ENCODE peak calls at places on chromosome 5, in four cellular contexts. B, T, Z and F are unnamed samples.

GRCh38 chr5:181217805-181218065 is 5.3 kb upstream of the TRIM41 start:
- DNase-seq in Z (no peak), B (no peak), T (no peak), F (peak; percentile 56)

GRCh38 chr5:133996683-133997252 is 8.0 kb downstream of the VDAC1 start:
- DNase-seq in B (peak; percentile 26), T (peak; percentile 15), Z (no peak), F (no peak)

GRCh38 chr5:160181965-160182622 is 47.2 kb upstream of the FABP6 start:
- DNase-seq in B (peak; percentile 28), Z (no peak), T (no peak), F (no peak)

GRCh38 chr5:180868960-180869359 is 7.9 kb upstream of the ZFP62 start:
- DNase-seq in Z (peak; percentile 70), T (peak; percentile 77), B (peak; percentile 98), F (peak; percentile 33)

GRCh38 chr5:155919125-155919524 is 407.8 kb upstream of the SGCD start:
- DNase-seq in B (no peak), Z (no peak), T (no peak), F (no peak)

GRCh38 chr5:53430618-53431252 is 49.7 kb upstream of the FST start:
- DNase-seq in Z (peak; percentile 24), B (peak; percentile 68), T (peak; percentile 82), F (no peak)

GRCh38 chr5:83751201-83751600 is 30.5 kb upstream of the HAPLN1 start:
- DNase-seq in Z (no peak), T (no peak), B (no peak), F (no peak)

GRCh38 chr5:135596364-135596763 is 17.6 kb upstream of the CXCL14 start:
- DNase-seq in B (no peak), T (no peak), Z (no peak), F (no peak)

GRCh38 chr5:159764283-159764927 is 151.9 kb upstream of the ADRA1B start:
- DNase-seq in B (peak; percentile 28), Z (no peak), T (peak; percentile 97), F (no peak)

GRCh38 chr5:149130121-149130931 is 11.0 kb upstream of the ABLIM3 start:
- DNase-seq in Z (no peak), B (peak; percentile 85), T (no peak), F (no peak)

GRCh38 chr5:136064510-136064909 is 35.7 kb downstream of the TGFBI start:
- DNase-seq in B (peak; percentile 15), T (peak; percentile 35), Z (no peak), F (no peak)

GRCh38 chr5:6760003-6760402 is 46.8 kb downstream of the TENT4A start:
- DNase-seq in T (no peak), Z (no peak), B (no peak), F (no peak)

GRCh38 chr5:55868846-55869245 is 17.7 kb downstream of the IL31RA start:
- DNase-seq in Z (peak; percentile 27), B (peak; percentile 90), T (peak; percentile 97), F (no peak)

GRCh38 chr5:143002459-143003327 is 232.5 kb downstream of the ARHGAP26 start:
- DNase-seq in T (peak; percentile 98), B (peak; percentile 47), Z (peak; percentile 68), F (peak; percentile 53)

GRCh38 chr5:36414869-36415282 is 113.2 kb upstream of the RANBP3L start:
- DNase-seq in Z (peak; percentile 75), T (peak; percentile 75), B (peak; percentile 88), F (no peak)

GRCh38 chr5:181195249-181195761 is 9.7 kb downstream of the TRIM7 start:
- DNase-seq in T (no peak), B (no peak), Z (no peak), F (no peak)

GRCh38 chr5:11894992-11895391 is 9.3 kb downstream of the CTNND2 start:
- DNase-seq in B (no peak), T (no peak), Z (no peak), F (no peak)

GRCh38 chr5:3348576-3349535 is 246.8 kb upstream of the IRX1 start:
- DNase-seq in B (no peak), Z (no peak), T (no peak), F (no peak)

GRCh38 chr5:18563853-18564252 is 929.6 kb downstream of the TAF11L14 start:
- DNase-seq in B (peak; percentile 4), Z (no peak), T (no peak), F (no peak)

GRCh38 chr5:68267044-68267443 is 51.5 kb downstream of the PIK3R1 start:
- DNase-seq in B (no peak), Z (no peak), T (no peak), F (no peak)

GRCh38 chr5:139561655-139562451 is 714 bp downstream of the UBE2D2 start:
- DNase-seq in T (peak; percentile 52), B (peak; percentile 24), Z (peak; percentile 49), F (peak; percentile 23)

GRCh38 chr5:140298183-140298601 is 4.7 kb downstream of the PFDN1 start:
- DNase-seq in T (peak; percentile 32), Z (peak; percentile 43), B (peak; percentile 59), F (no peak)

GRCh38 chr5:88094403-88094802 is 174.2 kb downstream of the TMEM161B start:
- DNase-seq in Z (no peak), B (no peak), T (no peak), F (no peak)

GRCh38 chr5:143063175-143063970 is 293.2 kb downstream of the ARHGAP26 start:
- DNase-seq in B (peak; percentile 17), Z (peak; percentile 35), T (peak; percentile 76), F (no peak)

GRCh38 chr5:137587952-137588351 is 88.8 kb upstream of the SPOCK1 start:
- DNase-seq in B (no peak), Z (no peak), T (no peak), F (no peak)

GRCh38 chr5:169435506-169436230 is 134.7 kb upstream of the SLIT3 start:
- DNase-seq in T (no peak), Z (no peak), B (no peak), F (no peak)

GRCh38 chr5:107090471-107090870 is 580.3 kb downstream of the EFNA5 start:
- DNase-seq in Z (no peak), T (no peak), B (no peak), F (no peak)

GRCh38 chr5:136182618-136183017 is 10.3 kb downstream of the SMIM32 start:
- DNase-seq in B (no peak), T (peak; percentile 19), Z (no peak), F (no peak)

GRCh38 chr5:40406426-40407211 is 273.1 kb upstream of the PTGER4 start:
- DNase-seq in Z (no peak), T (no peak), B (no peak), F (peak; percentile 21)
- H3K4me1 ChIP-seq in Z (peaks cover 13% of the 10 kb centered on the region), T (no peaks in the 10 kb centered on the region), B (peaks cover 44% of the 10 kb centered on the region), F (peaks cover 64% of the 10 kb centered on the region)

GRCh38 chr5:125408582-125409069 is 662.2 kb upstream of the ZNF608 start:
- DNase-seq in T (peak; percentile 79), Z (peak; percentile 83), B (peak; percentile 88), F (no peak)

GRCh38 chr5:125410501-125411162 is 664.2 kb upstream of the ZNF608 start:
- DNase-seq in T (peak; percentile 59), B (peak; percentile 46), Z (peak; percentile 73), F (no peak)

GRCh38 chr5:125411163-125412050 is 665.0 kb upstream of the ZNF608 start:
- DNase-seq in T (peak; percentile 75), B (no peak), Z (peak; percentile 76), F (no peak)

GRCh38 chr5:125409101-125409495 is 662.7 kb upstream of the ZNF608 start:
- DNase-seq in B (no peak), T (peak; percentile 38), Z (peak; percentile 39), F (no peak)

GRCh38 chr5:125409496-125410351 is 663.3 kb upstream of the ZNF608 start:
- DNase-seq in Z (peak; percentile 32), T (no peak), B (peak; percentile 62), F (no peak)
- H3K27ac ChIP-seq in Z (peak overlapping the region; percentile 45), T (peak overlapping the region; percentile 97), B (peak overlapping the region; percentile 96), F (no peak overlapping the region)

GRCh38 chr5:174073088-174073487 is 27.6 kb downstream of the NSG2 start:
- DNase-seq in Z (no peak), T (no peak), B (no peak), F (no peak)

GRCh38 chr5:174065528-174066189 is 20.2 kb downstream of the NSG2 start:
- DNase-seq in T (no peak), B (no peak), Z (no peak), F (no peak)

GRCh38 chr5:174074369-174074768 is 28.9 kb downstream of the NSG2 start:
- DNase-seq in T (no peak), Z (no peak), B (no peak), F (no peak)

GRCh38 chr5:174067499-174067898 is 22.0 kb downstream of the NSG2 start:
- DNase-seq in Z (no peak), B (no peak), T (no peak), F (no peak)

DNA sequence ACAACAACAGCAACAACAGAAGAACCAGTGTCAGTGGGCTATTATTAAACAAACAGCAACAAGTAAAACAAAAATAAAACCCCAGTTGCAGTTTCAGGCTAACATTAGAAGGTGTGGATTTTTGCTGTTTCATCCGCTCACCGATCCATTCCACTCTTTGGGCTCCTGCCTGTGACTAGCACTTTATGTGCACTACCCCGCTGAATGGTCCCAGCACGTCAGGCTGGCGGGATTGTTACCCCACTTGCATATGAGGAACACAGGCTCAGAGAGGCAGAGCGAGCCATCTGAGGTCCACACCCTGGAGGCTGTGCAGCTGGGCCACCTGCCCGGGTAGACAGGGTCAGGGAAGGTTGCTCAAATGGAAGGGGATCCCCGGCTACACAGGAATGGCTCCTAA is 26.0 kb downstream of the NSG2 start:
- DNase-seq in B (no peak), Z (no peak), T (no peak), F (no peak)
- H3K4me1 ChIP-seq in B (no peaks in the 10 kb centered on the region), Z (no peaks in the 10 kb centered on the region), T (no peaks in the 10 kb centered on the region), F (no peaks in the 10 kb centered on the region)

DNA sequence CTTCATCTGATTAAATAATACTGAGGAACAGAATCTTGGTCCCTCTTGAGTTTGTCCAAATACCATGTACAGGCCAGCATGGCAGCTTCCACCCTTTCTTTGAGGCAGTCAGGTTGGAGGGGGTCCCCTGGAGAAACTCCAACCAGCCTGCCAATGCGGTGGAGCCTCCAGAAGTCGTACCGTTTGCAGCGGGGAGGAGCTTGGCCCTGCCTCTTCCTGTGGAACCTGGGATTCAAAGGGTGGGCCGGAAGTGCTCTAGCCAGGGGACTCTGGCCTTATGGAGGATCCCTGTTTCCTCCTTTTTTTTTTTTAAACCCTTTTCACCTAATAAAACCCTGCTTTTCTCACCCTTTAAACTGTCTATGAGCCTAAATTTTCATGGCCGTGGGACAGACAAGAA is 216.3 kb upstream of the ZNF608 start:
- DNase-seq in Z (no peak), T (no peak), B (no peak), F (no peak)
- H3K27ac ChIP-seq in Z (no peak overlapping the region), T (no peak overlapping the region), B (no peak overlapping the region), F (no peak overlapping the region)

GRCh38 chr5:72651109-72651508 is 143.9 kb upstream of the ZNF366 start:
- DNase-seq in B (no peak), Z (no peak), T (no peak), F (no peak)
- H3K4me1 ChIP-seq in B (peaks cover 22% of the 10 kb centered on the region), Z (no peaks in the 10 kb centered on the region), T (no peaks in the 10 kb centered on the region), F (no peaks in the 10 kb centered on the region)

DNA sequence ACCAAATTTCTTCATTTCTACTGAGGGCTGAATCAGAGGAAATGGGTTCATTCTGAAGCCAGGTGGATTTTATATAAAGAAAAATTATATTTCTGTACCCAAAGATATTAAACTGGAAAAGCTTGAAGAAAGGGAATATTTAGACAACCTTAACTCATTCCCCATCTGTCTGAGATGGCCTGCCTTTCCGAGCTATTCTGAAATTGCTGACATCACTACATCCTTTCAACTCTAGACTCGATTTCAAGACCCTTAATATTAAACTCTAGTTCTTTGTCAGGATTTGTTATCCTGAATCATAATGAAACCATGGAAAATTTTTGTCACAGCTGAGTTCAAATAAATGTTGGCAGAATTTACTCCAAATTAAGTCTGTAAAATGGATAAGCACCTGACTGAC is 818.5 kb upstream of the SEMA6A start:
- DNase-seq in Z (no peak), B (no peak), T (no peak), F (no peak)
- H3K27ac ChIP-seq in Z (no peak overlapping the region), B (no peak overlapping the region), T (no peak overlapping the region), F (no peak overlapping the region)